ENCODE peak calls at places on chromosomes 3 and 15, in six cellular contexts. One of them, this sample, is unnamed.

GRCh38 chr15:31172606-31173005 is 71.1 kb upstream of the TRPM1 start:
- DNase-seq in GM12864: no peak
- DNase-seq in left lung: no peak
- DNase-seq in breast epithelium: no peak
- DNase-seq in GM06990: no peak
- DNase-seq in fibroblast of lung: no peak
- DNase-seq in this sample: no peak

GRCh38 chr15:48733615-48734014 is 77.3 kb downstream of the CEP152 start:
- DNase-seq in GM12864: no peak
- DNase-seq in left lung: no peak
- DNase-seq in breast epithelium: no peak
- DNase-seq in GM06990: no peak
- DNase-seq in fibroblast of lung: no peak
- DNase-seq in this sample: peak; percentile 12

GRCh38 chr3:16848007-16848406 is 36.7 kb upstream of the PLCL2 start:
- DNase-seq in GM12864: no peak
- DNase-seq in left lung: no peak
- DNase-seq in breast epithelium: no peak
- DNase-seq in GM06990: no peak
- DNase-seq in fibroblast of lung: no peak
- DNase-seq in this sample: no peak

GRCh38 chr3:37907906-37908305 is 46.2 kb downstream of the CTDSPL start:
- DNase-seq in GM12864: peak; percentile 66
- DNase-seq in left lung: no peak
- DNase-seq in breast epithelium: no peak
- DNase-seq in GM06990: peak; percentile 56
- DNase-seq in fibroblast of lung: peak; percentile 49
- DNase-seq in this sample: peak; percentile 78

GRCh38 chr3:141389703-141390102 is 21.4 kb downstream of the ZBTB38 start:
- DNase-seq in GM12864: no peak
- DNase-seq in left lung: no peak
- DNase-seq in breast epithelium: no peak
- DNase-seq in GM06990: no peak
- DNase-seq in fibroblast of lung: no peak
- DNase-seq in this sample: no peak

GRCh38 chr15:58221591-58222241 is 83.5 kb downstream of the AQP9 start:
- DNase-seq in GM12864: no peak
- DNase-seq in left lung: peak; percentile 49
- DNase-seq in breast epithelium: no peak
- DNase-seq in GM06990: no peak
- DNase-seq in fibroblast of lung: no peak
- DNase-seq in this sample: peak; percentile 48

GRCh38 chr3:65729553-65729952 is 309.2 kb downstream of the MAGI1 start:
- DNase-seq in GM12864: no peak
- DNase-seq in left lung: no peak
- DNase-seq in breast epithelium: no peak
- DNase-seq in GM06990: no peak
- DNase-seq in fibroblast of lung: peak; percentile 87
- DNase-seq in this sample: peak; percentile 96

GRCh38 chr3:183988216-183988790 is 29.4 kb downstream of the ABCC5 start:
- DNase-seq in GM12864: no peak
- DNase-seq in left lung: no peak
- DNase-seq in breast epithelium: no peak
- DNase-seq in GM06990: no peak
- DNase-seq in fibroblast of lung: peak; percentile 77
- DNase-seq in this sample: peak; percentile 94

GRCh38 chr15:85583404-85584390 is 203.3 kb downstream of the AKAP13 start:
- DNase-seq in GM12864: peak; percentile 77
- DNase-seq in left lung: peak; percentile 76
- DNase-seq in breast epithelium: no peak
- DNase-seq in GM06990: peak; percentile 73
- DNase-seq in fibroblast of lung: peak; percentile 70
- DNase-seq in this sample: peak; percentile 78

GRCh38 chr3:187661267-187661666 is 8.9 kb downstream of the SST start:
- DNase-seq in GM12864: no peak
- DNase-seq in left lung: no peak
- DNase-seq in breast epithelium: no peak
- DNase-seq in GM06990: no peak
- DNase-seq in fibroblast of lung: no peak
- DNase-seq in this sample: no peak

GRCh38 chr3:125220681-125221429 is 8.3 kb upstream of the SLC12A8 start:
- DNase-seq in GM12864: no peak
- DNase-seq in left lung: no peak
- DNase-seq in breast epithelium: no peak
- DNase-seq in GM06990: no peak
- DNase-seq in fibroblast of lung: peak; percentile 41
- DNase-seq in this sample: peak; percentile 26

GRCh38 chr15:62390793-62391543 is 225.9 kb upstream of the C2CD4B start:
- DNase-seq in GM12864: no peak
- DNase-seq in left lung: peak; percentile 50
- DNase-seq in breast epithelium: no peak
- DNase-seq in GM06990: peak; percentile 47
- DNase-seq in fibroblast of lung: peak; percentile 59
- DNase-seq in this sample: peak; percentile 54

GRCh38 chr15:53808058-53808703 is 48.7 kb upstream of the WDR72 start:
- DNase-seq in GM12864: no peak
- DNase-seq in left lung: no peak
- DNase-seq in breast epithelium: no peak
- DNase-seq in GM06990: no peak
- DNase-seq in fibroblast of lung: no peak
- DNase-seq in this sample: peak; percentile 12

GRCh38 chr3:11186771-11187170 is 32.5 kb downstream of the HRH1 start:
- DNase-seq in GM12864: no peak
- DNase-seq in left lung: no peak
- DNase-seq in breast epithelium: no peak
- DNase-seq in GM06990: no peak
- DNase-seq in fibroblast of lung: peak; percentile 24
- DNase-seq in this sample: no peak

GRCh38 chr3:195001961-195002861 is 268.7 kb downstream of the XXYLT1 start:
- DNase-seq in GM12864: peak; percentile 18
- DNase-seq in left lung: no peak
- DNase-seq in breast epithelium: peak; percentile 20
- DNase-seq in GM06990: peak; percentile 41
- DNase-seq in fibroblast of lung: peak; percentile 30
- DNase-seq in this sample: peak; percentile 72

GRCh38 chr3:49199244-49199899 is 28.0 kb downstream of the KLHDC8B start:
- DNase-seq in GM12864: no peak
- DNase-seq in left lung: peak; percentile 89
- DNase-seq in breast epithelium: peak; percentile 77
- DNase-seq in GM06990: no peak
- DNase-seq in fibroblast of lung: peak; percentile 81
- DNase-seq in this sample: peak; percentile 82

GRCh38 chr15:63601727-63602185 is 4.6 kb downstream of the FBXL22 start:
- DNase-seq in GM12864: no peak
- DNase-seq in left lung: no peak
- DNase-seq in breast epithelium: no peak
- DNase-seq in GM06990: peak; percentile 52
- DNase-seq in fibroblast of lung: no peak
- DNase-seq in this sample: no peak

GRCh38 chr15:75902129-75902557 is 1.5 kb upstream of the FBXO22 start:
- DNase-seq in GM12864: no peak
- DNase-seq in left lung: no peak
- DNase-seq in breast epithelium: no peak
- DNase-seq in GM06990: no peak
- DNase-seq in fibroblast of lung: no peak
- DNase-seq in this sample: peak; percentile 15

GRCh38 chr3:23444386-23444785 is 241.3 kb downstream of the UBE2E2 start:
- DNase-seq in GM12864: no peak
- DNase-seq in left lung: no peak
- DNase-seq in breast epithelium: no peak
- DNase-seq in GM06990: no peak
- DNase-seq in fibroblast of lung: no peak
- DNase-seq in this sample: no peak

GRCh38 chr15:76310470-76311070 is 699 bp downstream of the ETFA start:
- DNase-seq in GM12864: no peak
- DNase-seq in left lung: no peak
- DNase-seq in breast epithelium: no peak
- DNase-seq in GM06990: no peak
- DNase-seq in fibroblast of lung: peak; percentile 19
- DNase-seq in this sample: peak; percentile 18

GRCh38 chr15:73153447-73153846 is 101.2 kb downstream of the NEO1 start:
- DNase-seq in GM12864: no peak
- DNase-seq in left lung: no peak
- DNase-seq in breast epithelium: no peak
- DNase-seq in GM06990: no peak
- DNase-seq in fibroblast of lung: no peak
- DNase-seq in this sample: no peak

GRCh38 chr15:73153024-73153423 is 100.8 kb downstream of the NEO1 start:
- DNase-seq in GM12864: no peak
- DNase-seq in left lung: no peak
- DNase-seq in breast epithelium: no peak
- DNase-seq in GM06990: no peak
- DNase-seq in fibroblast of lung: no peak
- DNase-seq in this sample: no peak

GRCh38 chr15:73150831-73151230 is 98.6 kb downstream of the NEO1 start:
- DNase-seq in GM12864: no peak
- DNase-seq in left lung: no peak
- DNase-seq in breast epithelium: no peak
- DNase-seq in GM06990: no peak
- DNase-seq in fibroblast of lung: no peak
- DNase-seq in this sample: no peak

GRCh38 chr15:73156431-73157191 is 104.3 kb downstream of the NEO1 start:
- DNase-seq in GM12864: no peak
- DNase-seq in left lung: no peak
- DNase-seq in breast epithelium: no peak
- DNase-seq in GM06990: no peak
- DNase-seq in fibroblast of lung: no peak
- DNase-seq in this sample: no peak
- TF ChIP-seq CTCF in GM12864: peak; percentile 36
- TF ChIP-seq CTCF in left lung: no peak
- TF ChIP-seq CTCF in breast epithelium: no peak
- TF ChIP-seq CTCF in GM06990: peak; percentile 29
- TF ChIP-seq CTCF in fibroblast of lung: no peak
- TF ChIP-seq CTCF in this sample: no peak

DNA sequence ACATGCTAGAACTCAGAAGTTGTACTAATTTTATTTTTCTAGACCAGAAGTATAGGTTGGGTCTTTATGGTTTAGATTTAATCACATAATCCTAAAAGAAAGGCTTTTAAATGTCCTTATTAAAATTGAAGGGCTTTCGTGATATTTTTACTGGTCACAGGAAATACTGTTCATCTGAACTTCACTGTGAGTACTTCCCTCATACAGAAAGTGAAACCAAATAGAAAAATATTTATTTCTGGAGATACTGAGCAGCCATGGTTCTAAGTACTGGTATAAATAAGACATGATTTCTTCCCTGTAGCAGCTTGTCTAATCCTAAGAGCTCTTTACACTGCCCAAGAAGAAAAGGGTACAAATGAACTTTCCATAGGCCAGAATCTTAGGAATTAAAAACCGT is 2.0 kb downstream of the SNRK start:
- DNase-seq in GM12864: peak; percentile 29
- DNase-seq in left lung: no peak
- DNase-seq in breast epithelium: no peak
- DNase-seq in GM06990: peak; percentile 26
- DNase-seq in fibroblast of lung: peak; percentile 17
- DNase-seq in this sample: peak; percentile 69
- H3K4me3 ChIP-seq in GM12864: peak overlapping the region; percentile 43
- H3K4me3 ChIP-seq in left lung: peak overlapping the region; percentile 43
- H3K4me3 ChIP-seq in breast epithelium: peak overlapping the region; percentile 61
- H3K4me3 ChIP-seq in GM06990: peak overlapping the region; percentile 69
- H3K4me3 ChIP-seq in fibroblast of lung: peak overlapping the region; percentile 50
- H3K4me3 ChIP-seq in this sample: peak overlapping the region; percentile 28

DNA sequence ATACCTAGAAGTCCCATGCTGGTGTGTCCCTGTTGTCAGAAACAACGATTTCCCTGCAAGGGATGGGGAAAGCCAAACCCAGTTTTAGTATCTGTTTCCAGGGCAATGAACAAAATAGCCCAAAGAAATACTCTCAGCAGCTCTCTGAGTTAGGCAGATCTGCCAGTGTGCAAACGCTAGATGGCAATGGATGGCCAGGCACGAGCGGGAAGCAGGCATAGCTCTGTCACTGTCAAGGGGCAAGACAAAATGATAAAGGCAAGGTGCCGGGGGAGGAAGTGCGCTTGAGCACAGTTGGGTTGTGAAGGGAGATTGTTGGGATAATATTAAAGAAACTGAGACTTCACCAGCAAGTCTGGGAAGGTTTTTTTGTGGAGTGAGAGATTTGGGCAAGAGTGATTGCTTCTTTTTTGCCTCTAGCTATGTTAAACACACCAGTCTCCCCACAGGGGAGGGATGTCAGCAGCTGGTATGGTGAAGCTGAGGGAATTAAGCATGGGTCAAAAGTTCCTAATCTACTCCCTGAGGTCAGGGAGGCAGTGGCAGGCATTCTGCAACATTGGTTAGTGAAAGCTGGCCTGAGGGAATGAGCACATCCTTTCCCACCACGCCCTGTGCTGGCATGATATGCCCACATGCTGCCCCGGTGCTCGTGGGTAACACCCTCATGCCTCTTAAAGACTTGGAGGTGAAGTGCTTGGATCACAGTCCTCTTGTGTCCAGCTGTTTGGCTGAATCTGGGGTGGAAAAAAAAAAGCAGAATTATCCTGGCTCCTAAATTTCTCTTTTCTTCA is 117.6 kb downstream of the PDCD6IP start:
- DNase-seq in GM12864: peak; percentile 3
- DNase-seq in left lung: no peak
- DNase-seq in breast epithelium: no peak
- DNase-seq in GM06990: no peak
- DNase-seq in fibroblast of lung: peak; percentile 33
- DNase-seq in this sample: peak; percentile 60
- TF ChIP-seq CTCF in GM12864: peak; percentile 63
- TF ChIP-seq CTCF in left lung: no peak
- TF ChIP-seq CTCF in breast epithelium: no peak
- TF ChIP-seq CTCF in GM06990: no peak
- TF ChIP-seq CTCF in fibroblast of lung: peak; percentile 42
- TF ChIP-seq CTCF in this sample: peak; percentile 68

GRCh38 chr15:32859996-32860395 is 142.2 kb downstream of the GREM1 start:
- DNase-seq in GM12864: no peak
- DNase-seq in left lung: no peak
- DNase-seq in breast epithelium: no peak
- DNase-seq in GM06990: no peak
- DNase-seq in fibroblast of lung: no peak
- DNase-seq in this sample: no peak

GRCh38 chr15:32859246-32859645 is 141.4 kb downstream of the GREM1 start:
- DNase-seq in GM12864: no peak
- DNase-seq in left lung: no peak
- DNase-seq in breast epithelium: no peak
- DNase-seq in GM06990: no peak
- DNase-seq in fibroblast of lung: peak; percentile 50
- DNase-seq in this sample: no peak

GRCh38 chr15:32855942-32856341 is 138.1 kb downstream of the GREM1 start:
- DNase-seq in GM12864: no peak
- DNase-seq in left lung: no peak
- DNase-seq in breast epithelium: no peak
- DNase-seq in GM06990: no peak
- DNase-seq in fibroblast of lung: peak; percentile 100
- DNase-seq in this sample: peak; percentile 99

GRCh38 chr15:32856753-32857152 is 138.9 kb downstream of the GREM1 start:
- DNase-seq in GM12864: no peak
- DNase-seq in left lung: no peak
- DNase-seq in breast epithelium: no peak
- DNase-seq in GM06990: no peak
- DNase-seq in fibroblast of lung: peak; percentile 96
- DNase-seq in this sample: peak; percentile 83

DNA sequence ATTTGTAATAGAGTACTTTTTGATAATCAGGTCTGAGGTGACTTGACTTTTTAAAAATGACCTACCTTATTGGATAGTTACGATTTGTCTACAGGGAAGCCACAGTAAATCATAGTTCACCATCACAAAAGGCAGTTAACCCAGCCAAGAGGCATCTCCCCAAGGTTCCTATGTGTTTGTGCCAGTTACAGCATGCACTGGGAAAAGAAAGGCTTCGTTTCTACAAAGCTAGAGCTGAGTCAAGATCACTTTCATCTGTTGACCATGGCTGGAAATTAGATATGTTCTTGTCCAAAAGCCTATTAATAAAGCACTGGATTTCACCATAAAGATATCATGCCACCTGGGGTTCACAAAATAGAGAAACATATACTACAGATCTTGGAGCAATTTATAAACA is 139.9 kb downstream of the GREM1 start:
- DNase-seq in GM12864: no peak
- DNase-seq in left lung: no peak
- DNase-seq in breast epithelium: no peak
- DNase-seq in GM06990: no peak
- DNase-seq in fibroblast of lung: no peak
- DNase-seq in this sample: no peak
- H3K4me3 ChIP-seq in GM12864: no peak overlapping the region
- H3K4me3 ChIP-seq in left lung: no peak overlapping the region
- H3K4me3 ChIP-seq in breast epithelium: no peak overlapping the region
- H3K4me3 ChIP-seq in GM06990: no peak overlapping the region
- H3K4me3 ChIP-seq in fibroblast of lung: no peak overlapping the region
- H3K4me3 ChIP-seq in this sample: no peak overlapping the region

This sample was measured in choroid plexus epithelial cell.